ENCODE peak calls at places on chromosome 19, in seven cellular contexts. N is mesothelial cell of epicardium, U is hepatocyte, F is GM12864, L is astrocyte of the cerebellum, H is breast epithelium, Z is A549. T is an unnamed sample.

GRCh38 chr19:46975011-46975917 is 44.4 kb upstream of the NPAS1 start:
- DNase-seq in N (no peak), U (no peak), F (no peak), L (no peak), H (no peak), Z (no peak), T (peak; percentile 55)

GRCh38 chr19:55686311-55687050 is 11.5 kb downstream of the EPN1 start:
- DNase-seq in N (no peak), U (no peak), F (no peak), L (no peak), H (no peak), Z (no peak), T (no peak)

GRCh38 chr19:23436944-23437343 is 41.7 kb upstream of the ZNF91 start:
- DNase-seq in N (no peak), U (no peak), F (no peak), L (no peak), H (no peak), Z (peak; percentile 10), T (no peak)

GRCh38 chr19:9945319-9945966 is 9.1 kb upstream of the OLFM2 start:
- DNase-seq in N (peak; percentile 60), U (peak; percentile 87), F (no peak), L (peak; percentile 100), H (peak; percentile 67), Z (no peak), T (peak; percentile 99)

GRCh38 chr19:16824658-16825311 is 4.4 kb upstream of the SIN3B start:
- DNase-seq in N (no peak), U (no peak), F (no peak), L (no peak), H (no peak), Z (no peak), T (no peak)

GRCh38 chr19:12723643-12724426 is at the start of gene TNPO2:
- DNase-seq in N (no peak), U (peak; percentile 69), F (no peak), L (no peak), H (no peak), Z (peak; percentile 60), T (peak; percentile 83)

GRCh38 chr19:24140099-24140498 is 53.1 kb downstream of the ZNF254 start:
- DNase-seq in N (no peak), U (peak; percentile 45), F (no peak), L (peak; percentile 28), H (no peak), Z (no peak), T (no peak)

GRCh38 chr19:16400911-16401675 is 70.7 kb downstream of the EPS15L1 start:
- DNase-seq in N (no peak), U (no peak), F (no peak), L (no peak), H (no peak), Z (no peak), T (no peak)

GRCh38 chr19:14941189-14941588 is at the start of gene OR7C2:
- DNase-seq in N (no peak), U (no peak), F (no peak), L (no peak), H (no peak), Z (no peak), T (no peak)

GRCh38 chr19:8487137-8487851 is 15.1 kb downstream of the PRAM1 start:
- DNase-seq in N (no peak), U (no peak), F (no peak), L (no peak), H (no peak), Z (no peak), T (no peak)

GRCh38 chr19:8585894-8586750 is 8.9 kb upstream of the MYO1F start:
- DNase-seq in N (peak; percentile 53), U (peak; percentile 58), F (no peak), L (no peak), H (no peak), Z (no peak), T (peak; percentile 52)

GRCh38 chr19:13103961-13104847 is 1.5 kb upstream of the LYL1 start:
- DNase-seq in N (no peak), U (no peak), F (no peak), L (no peak), H (no peak), Z (peak; percentile 31), T (no peak)

GRCh38 chr19:10289167-10289835 is 451 bp upstream of the ICAM5 start:
- DNase-seq in N (no peak), U (peak; percentile 68), F (peak; percentile 54), L (no peak), H (no peak), Z (no peak), T (peak; percentile 58)

GRCh38 chr19:40519352-40520322 is 52.8 kb downstream of the SPTBN4 start:
- DNase-seq in N (no peak), U (peak; percentile 49), F (no peak), L (no peak), H (no peak), Z (peak; percentile 72), T (no peak)

GRCh38 chr19:35657904-35658700 is 8.2 kb upstream of the UPK1A start:
- DNase-seq in N (no peak), U (no peak), F (no peak), L (no peak), H (no peak), Z (peak; percentile 68), T (no peak)
- TF ChIP-seq CTCF in N (peak; percentile 21), U (no peak), F (peak; percentile 32), L (peak; percentile 11), H (no peak), Z (no peak), T (no peak)

GRCh38 chr19:18156268-18156667 is 3.3 kb downstream of the PIK3R2 start:
- DNase-seq in N (no peak), U (no peak), F (no peak), L (no peak), H (no peak), Z (no peak), T (no peak)
- TF ChIP-seq CTCF in N (no peak), U (no peak), F (no peak), L (no peak), H (no peak), Z (no peak), T (no peak)

DNA sequence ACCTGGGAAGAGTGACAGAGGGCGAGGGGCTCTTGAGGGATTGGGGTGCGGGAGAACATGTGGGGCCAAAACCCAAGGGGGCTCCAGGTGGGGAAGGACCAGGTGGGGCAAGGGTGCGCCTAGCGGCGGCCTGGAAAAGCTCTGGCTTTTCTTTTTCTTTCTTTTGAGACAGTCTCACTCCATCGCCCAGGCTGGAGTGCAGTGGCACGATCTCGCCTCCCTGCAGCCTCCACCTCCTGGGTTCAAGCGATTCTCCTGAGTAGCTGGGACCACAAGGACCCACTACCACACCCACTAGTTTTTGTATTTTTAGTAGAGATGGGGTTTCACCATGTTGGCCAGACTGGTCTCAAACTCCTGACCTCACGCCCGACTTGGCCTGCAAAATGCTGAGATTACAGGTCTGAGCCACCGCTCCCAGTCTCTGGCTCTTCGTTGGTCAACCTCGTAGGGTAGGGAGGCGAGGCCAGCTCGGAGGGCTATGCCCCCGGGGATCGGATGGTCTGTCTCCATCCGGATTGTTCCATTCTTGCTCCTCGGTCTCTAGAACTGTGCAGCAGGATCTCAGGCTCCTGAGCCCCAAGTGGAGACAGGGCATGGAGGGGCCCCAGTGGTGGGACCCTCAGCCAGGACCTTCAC is 3.7 kb downstream of the GADD45B start:
- DNase-seq in N (no peak), U (no peak), F (no peak), L (no peak), H (no peak), Z (no peak), T (no peak)
- TF ChIP-seq CTCF in N (no peak), U (peak; percentile 16), F (peak; percentile 78), L (peak; percentile 48), H (no peak), Z (no peak), T (no peak)

GRCh38 chr19:6260912-6261636 is 18.7 kb downstream of the MLLT1 start:
- DNase-seq in N (no peak), U (peak; percentile 54), F (no peak), L (no peak), H (no peak), Z (peak; percentile 33), T (no peak)
- TF ChIP-seq CTCF in N (peak; percentile 36), U (peak; percentile 36), F (peak; percentile 55), L (peak; percentile 79), H (peak; percentile 19), Z (no peak), T (peak; percentile 70)

DNA sequence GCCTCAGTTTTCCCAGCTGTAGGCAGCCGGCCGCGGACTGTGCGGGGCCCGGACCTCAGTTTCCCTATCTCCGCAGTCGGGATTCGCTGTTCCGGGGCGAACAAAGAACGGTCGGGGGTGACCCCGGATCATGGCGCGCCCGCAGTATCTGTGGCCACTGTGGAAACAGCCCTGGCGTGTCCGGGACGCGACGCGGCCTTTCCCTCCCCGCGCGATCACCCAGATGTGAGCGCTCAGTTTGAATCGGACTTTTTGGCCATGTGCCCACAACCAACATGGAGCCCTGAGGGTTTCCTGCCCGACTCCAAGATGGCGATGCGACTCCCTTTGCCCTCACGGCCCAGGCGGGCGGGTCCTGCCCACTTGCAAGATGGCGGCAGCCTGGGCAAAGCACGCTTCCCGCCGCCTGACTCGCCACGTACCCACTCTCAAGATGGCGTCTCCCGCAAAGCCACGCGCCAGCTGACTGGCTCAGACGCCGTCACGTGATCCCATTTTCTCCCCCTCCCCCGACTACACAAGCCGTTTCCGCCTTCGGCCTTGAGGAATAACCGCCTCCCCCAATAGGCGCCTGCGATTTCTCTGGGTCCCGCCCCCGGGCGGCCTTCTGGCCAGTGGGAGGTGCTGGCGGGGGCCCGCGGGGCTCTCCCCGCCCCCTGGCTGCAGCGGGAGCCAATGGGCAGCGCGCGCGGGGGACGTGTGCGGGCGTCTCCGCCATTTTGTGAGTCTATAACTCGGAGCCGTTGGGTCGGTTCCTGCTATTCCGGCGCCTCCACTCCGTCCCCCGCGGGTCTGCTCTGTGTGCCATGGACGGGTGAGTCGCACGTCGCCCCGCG is at the start of gene PTBP1:
- DNase-seq in N (peak; percentile 99), U (peak; percentile 100), F (peak; percentile 100), L (peak; percentile 100), H (peak; percentile 100), Z (peak; percentile 86), T (peak; percentile 100)
- TF ChIP-seq CTCF in N (peak; percentile 16), U (no peak), F (no peak), L (no peak), H (no peak), Z (no peak), T (peak; percentile 8)

DNA sequence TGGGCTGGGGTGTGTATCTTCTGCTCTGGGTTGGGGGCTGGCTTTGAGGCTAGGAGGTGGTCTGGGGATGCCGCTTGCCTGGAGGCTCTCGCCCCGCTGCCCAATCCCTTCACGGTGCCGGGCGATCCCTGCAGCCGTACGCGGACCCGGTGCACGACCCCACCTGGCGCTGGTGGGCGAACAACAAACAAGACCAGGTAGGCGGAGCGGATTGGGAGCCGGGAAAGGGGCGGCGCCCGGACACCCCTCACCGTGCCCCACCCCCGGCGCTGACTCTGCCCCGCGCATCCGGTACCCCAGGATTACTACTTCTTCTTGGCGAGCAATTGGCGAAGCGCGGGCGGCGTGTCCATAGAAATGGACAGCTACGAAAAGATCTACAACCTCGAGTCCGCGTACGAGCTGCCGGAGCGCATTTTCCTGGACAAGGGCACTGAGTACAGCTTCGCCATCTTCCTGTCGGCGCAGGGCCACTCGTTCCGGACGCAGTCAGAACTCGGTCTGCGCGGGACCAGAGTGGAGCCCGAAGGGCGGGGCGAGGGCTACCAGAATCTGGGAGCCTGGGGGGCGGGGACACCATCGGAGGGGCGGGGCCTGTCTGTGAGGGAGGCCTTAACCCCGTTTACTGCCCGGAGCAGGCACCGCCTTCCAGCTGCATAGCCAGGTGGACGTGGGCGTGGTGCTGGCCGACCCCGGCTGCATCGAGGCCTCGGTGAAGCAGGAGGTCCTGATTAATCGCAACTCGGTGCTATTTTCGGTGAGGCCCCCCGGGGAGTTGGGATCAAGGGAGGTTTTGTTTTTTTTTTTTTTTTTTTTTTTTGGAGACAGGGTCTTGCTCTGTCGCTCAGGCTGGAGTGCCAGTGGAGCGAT is 12.1 kb upstream of the PSMD8 start:
- DNase-seq in N (peak; percentile 53), U (peak; percentile 84), F (peak; percentile 13), L (no peak), H (peak; percentile 93), Z (peak; percentile 94), T (peak; percentile 88)
- TF ChIP-seq CTCF in N (no peak), U (no peak), F (no peak), L (no peak), H (peak; percentile 9), Z (no peak), T (no peak)

T was measured in cardiac muscle cell.